ENCODE peak calls at places on chromosomes 16 and 17, in eight cellular contexts. Y is AG04450, X is heart right ventricle, M is RWPE2, G is sigmoid colon, T is gastrocnemius medialis, V is A549, B is cardiac fibroblast. S is an unnamed sample.

GRCh38 chr17:74446551-74447500 is 14.9 kb downstream of the GPRC5C start:
- DNase-seq in Y (no peak), X (peak), M (peak), G (no peak), T (peak), V (no peak), B (no peak), S (peak)

GRCh38 chr16:1256874-1257322 is 1.0 kb downstream of the TPSD1 start:
- DNase-seq in Y (no peak), X (no peak), M (peak), G (no peak), T (no peak), V (no peak), B (no peak), S (no peak)

GRCh38 chr16:84461504-84462295 is 42.8 kb downstream of the MEAK7 start:
- DNase-seq in Y (no peak), X (no peak), M (peak), G (peak), T (no peak), V (no peak), B (no peak), S (no peak)

GRCh38 chr16:75019007-75019406 is 20.2 kb downstream of the ZNRF1 start:
- DNase-seq in Y (no peak), X (no peak), M (no peak), G (no peak), T (no peak), V (no peak), B (peak), S (no peak)

GRCh38 chr16:86215233-86215978 is 294.9 kb upstream of the FOXF1 start:
- DNase-seq in Y (no peak), X (no peak), M (peak), G (peak), T (no peak), V (no peak), B (no peak), S (no peak)

GRCh38 chr17:78133971-78134898 is 3.7 kb downstream of the TMC8 start:
- DNase-seq in Y (no peak), X (no peak), M (peak), G (no peak), T (no peak), V (peak), B (peak), S (no peak)

GRCh38 chr17:61381537-61381936 is 18.1 kb upstream of the TBX2 start:
- DNase-seq in Y (no peak), X (no peak), M (no peak), G (no peak), T (no peak), V (no peak), B (no peak), S (no peak)

GRCh38 chr17:76199466-76199865 is 40.8 kb downstream of the RNF157 start:
- DNase-seq in Y (no peak), X (no peak), M (no peak), G (no peak), T (no peak), V (no peak), B (no peak), S (no peak)

GRCh38 chr17:74118504-74118903 is 85.0 kb upstream of the RPL38 start:
- DNase-seq in Y (no peak), X (no peak), M (peak), G (peak), T (no peak), V (peak), B (no peak), S (no peak)

GRCh38 chr17:11122908-11123307 is 118.1 kb upstream of the SHISA6 start:
- DNase-seq in Y (no peak), X (peak), M (no peak), G (peak), T (no peak), V (no peak), B (no peak), S (peak)

GRCh38 chr16:81745704-81746558 is 33.2 kb upstream of the PLCG2 start:
- DNase-seq in Y (no peak), X (peak), M (no peak), G (peak), T (peak), V (peak), B (peak), S (peak)

GRCh38 chr17:35171834-35172233 is 22.4 kb downstream of the SLC35G3 start:
- DNase-seq in Y (no peak), X (no peak), M (no peak), G (no peak), T (no peak), V (no peak), B (peak), S (no peak)

GRCh38 chr17:5097101-5097834 is 14.4 kb downstream of the ZNF232 start:
- DNase-seq in Y (no peak), X (peak), M (no peak), G (peak), T (no peak), V (no peak), B (no peak), S (peak)

GRCh38 chr16:87924041-87924851 is 12.1 kb downstream of the CA5A start:
- DNase-seq in Y (no peak), X (no peak), M (no peak), G (no peak), T (no peak), V (no peak), B (no peak), S (no peak)

GRCh38 chr16:85563515-85564276 is 49.4 kb upstream of the GSE1 start:
- DNase-seq in Y (no peak), X (peak), M (no peak), G (peak), T (no peak), V (no peak), B (peak), S (peak)

GRCh38 chr17:35514561-35514960 is 22.9 kb downstream of the SLFN12L start:
- DNase-seq in Y (no peak), X (no peak), M (no peak), G (no peak), T (no peak), V (no peak), B (no peak), S (no peak)

GRCh38 chr16:85346404-85347212 is 234.3 kb upstream of the CIBAR2 start:
- DNase-seq in Y (no peak), X (no peak), M (no peak), G (no peak), T (no peak), V (no peak), B (no peak), S (no peak)

GRCh38 chr16:86355114-86355513 is 155.2 kb upstream of the FOXF1 start:
- DNase-seq in Y (no peak), X (no peak), M (no peak), G (no peak), T (no peak), V (no peak), B (no peak), S (no peak)

DNA sequence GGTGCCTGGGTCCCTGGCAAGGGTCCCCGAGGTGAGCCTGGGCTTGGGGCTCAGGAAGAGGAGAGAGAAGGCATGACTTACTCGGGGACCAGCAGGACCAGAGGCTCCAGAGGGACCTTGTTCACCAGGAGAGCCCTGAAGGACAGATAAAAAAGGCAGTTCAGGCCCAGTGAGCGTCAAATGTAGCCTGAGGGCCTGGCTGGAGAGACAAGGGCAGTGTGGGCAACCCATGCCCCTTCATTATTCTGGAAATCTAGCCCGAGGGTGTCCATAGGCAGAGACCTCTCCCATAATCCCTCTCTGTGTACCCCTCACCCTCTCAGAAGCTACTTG is 14.1 kb downstream of the COL1A1 start:
- DNase-seq in Y (no peak), X (no peak), M (no peak), G (no peak), T (no peak), V (no peak), B (peak), S (no peak)
- H3K4me3 ChIP-seq in Y (no peak), X (no peak), M (no peak), G (no peak), T (no peak), V (no peak), B (no peak), S (no peak)

GRCh38 chr17:81927145-81927652 is 336 bp downstream of the MAFG start:
- DNase-seq in Y (no peak), X (no peak), M (no peak), G (no peak), T (no peak), V (no peak), B (no peak), S (peak)
- TF ChIP-seq CTCF in Y (no peak), X (no peak), M (no peak), G (no peak), T (peak), V (no peak), B (no peak), S (no peak)

DNA sequence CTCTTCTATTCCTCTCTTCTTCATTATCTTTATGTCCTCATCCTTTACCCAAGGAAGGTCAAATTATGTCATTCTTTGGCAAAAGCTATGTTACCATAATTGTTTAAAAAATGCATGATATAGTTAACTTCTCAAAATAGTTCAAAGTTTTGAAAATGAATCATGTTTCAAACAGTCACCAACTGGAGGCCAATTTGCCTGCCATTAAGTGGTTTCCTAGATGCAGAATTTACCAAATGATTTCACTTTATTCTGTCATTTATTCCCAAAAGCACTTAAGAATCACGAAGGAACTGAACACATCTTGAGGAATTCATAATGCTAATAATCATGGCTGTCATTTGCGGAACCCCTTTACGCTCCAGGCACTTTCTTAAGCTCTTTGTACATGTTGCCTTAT is 190.9 kb upstream of the CDH11 start:
- DNase-seq in Y (no peak), X (no peak), M (no peak), G (no peak), T (no peak), V (no peak), B (peak), S (no peak)
- H3K4me3 ChIP-seq in Y (no peak), X (no peak), M (no peak), G (no peak), T (no peak), V (no peak), B (no peak), S (no peak)

GRCh38 chr16:57956924-57957323 is 14.0 kb downstream of the CNGB1 start:
- DNase-seq in Y (no peak), X (no peak), M (no peak), G (no peak), T (no peak), V (no peak), B (no peak), S (no peak)

GRCh38 chr16:57953857-57954256 is 17.1 kb downstream of the CNGB1 start:
- DNase-seq in Y (no peak), X (no peak), M (no peak), G (no peak), T (no peak), V (no peak), B (no peak), S (no peak)

GRCh38 chr16:57956270-57956808 is 14.6 kb downstream of the CNGB1 start:
- DNase-seq in Y (no peak), X (no peak), M (no peak), G (no peak), T (no peak), V (no peak), B (no peak), S (no peak)

GRCh38 chr16:57957396-57958392 is 13.2 kb downstream of the CNGB1 start:
- DNase-seq in Y (no peak), X (no peak), M (no peak), G (no peak), T (no peak), V (no peak), B (no peak), S (no peak)

DNA sequence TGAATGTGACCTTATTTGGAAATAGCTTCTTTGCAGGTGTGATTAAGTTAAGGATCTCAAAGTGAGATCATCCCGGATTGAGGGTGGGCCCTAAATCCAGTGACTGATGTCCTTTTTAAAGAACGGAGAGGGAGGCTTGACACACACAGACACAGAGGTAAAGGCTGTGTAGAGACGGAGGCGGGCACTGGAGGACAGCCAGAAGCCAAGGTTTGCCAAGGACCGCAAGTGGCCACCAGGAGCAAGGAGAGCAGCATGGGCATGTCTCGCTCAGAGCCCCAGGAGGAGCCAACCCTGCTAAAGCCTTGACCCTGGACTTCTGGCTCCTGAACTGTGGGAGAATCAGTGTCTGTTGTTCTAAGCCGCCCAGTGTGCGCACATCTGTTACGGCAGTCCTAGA is 15.4 kb downstream of the CNGB1 start:
- DNase-seq in Y (no peak), X (peak), M (no peak), G (no peak), T (no peak), V (peak), B (no peak), S (no peak)
- TF ChIP-seq CTCF in Y (no peak), X (no peak), M (no peak), G (no peak), T (no peak), V (no peak), B (no peak), S (no peak)

GRCh38 chr16:27254262-27254811 is 14.2 kb downstream of the NSMCE1 start:
- DNase-seq in Y (no peak), X (no peak), M (no peak), G (no peak), T (no peak), V (no peak), B (no peak), S (no peak)

GRCh38 chr16:27248036-27248435 is 20.5 kb downstream of the NSMCE1 start:
- DNase-seq in Y (no peak), X (no peak), M (no peak), G (no peak), T (no peak), V (no peak), B (peak), S (no peak)

GRCh38 chr16:27251561-27252205 is 16.9 kb downstream of the NSMCE1 start:
- DNase-seq in Y (no peak), X (no peak), M (no peak), G (no peak), T (no peak), V (no peak), B (no peak), S (no peak)

GRCh38 chr16:27253526-27253930 is 15.0 kb downstream of the NSMCE1 start:
- DNase-seq in Y (peak), X (no peak), M (no peak), G (no peak), T (no peak), V (peak), B (peak), S (no peak)

GRCh38 chr16:27252206-27252585 is 16.4 kb downstream of the NSMCE1 start:
- DNase-seq in Y (no peak), X (no peak), M (no peak), G (no peak), T (no peak), V (no peak), B (no peak), S (no peak)
- H3K4me3 ChIP-seq in Y (no peak), X (no peak), M (no peak), G (no peak), T (no peak), V (no peak), B (no peak), S (no peak)

DNA sequence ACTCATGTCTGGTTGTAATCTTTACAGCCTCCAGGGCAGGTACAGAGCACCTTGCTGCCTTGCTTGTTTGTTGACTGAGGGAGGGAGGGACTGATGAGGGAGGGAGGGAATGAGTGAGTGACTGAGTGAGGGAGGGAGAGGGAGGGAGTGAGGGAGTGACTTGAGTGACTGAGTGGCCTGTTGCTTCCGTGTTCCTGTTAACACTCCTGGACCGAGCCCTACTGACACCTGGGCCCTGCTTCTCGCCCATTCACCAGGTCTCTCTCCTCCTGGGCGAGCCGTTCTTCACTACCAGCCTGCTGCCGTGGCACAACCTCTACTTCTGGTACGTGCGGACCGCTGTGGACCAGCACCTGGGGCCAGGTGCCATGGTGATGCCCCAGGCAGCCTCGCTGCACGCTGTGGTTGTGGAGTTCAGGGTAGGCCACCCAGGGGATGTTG is 41.2 kb downstream of the PRMT7 start:
- DNase-seq in Y (no peak), X (no peak), M (no peak), G (no peak), T (no peak), V (no peak), B (no peak), S (no peak)
- TF ChIP-seq CTCF in Y (no peak), X (no peak), M (no peak), G (no peak), T (no peak), V (no peak), B (no peak), S (no peak)

S was measured in left ventricle myocardium inferior.